ENCODE peak calls at places on chromosomes 7 and 10, in seven cellular contexts. M, P, B, E, Y, V and Z are unnamed samples.

GRCh38 chr10:106560925-106561640 is 603.4 kb downstream of the SORCS1 start:
- DNase-seq in M (no peak), P (no peak), B (no peak), E (no peak), Y (no peak), V (no peak), Z (no peak)

GRCh38 chr7:153590571-153590970 is 461.6 kb upstream of the DPP6 start:
- DNase-seq in M (no peak), P (no peak), B (no peak), E (no peak), Y (no peak), V (no peak), Z (no peak)

GRCh38 chr10:104028146-104028545 is 57.5 kb downstream of the COL17A1 start:
- DNase-seq in M (no peak), P (peak; percentile 43), B (no peak), E (no peak), Y (no peak), V (peak; percentile 13), Z (no peak)

GRCh38 chr7:64887756-64888508 is 15.1 kb upstream of the ZNF273 start:
- DNase-seq in M (peak; percentile 46), P (peak; percentile 58), B (no peak), E (no peak), Y (no peak), V (peak; percentile 27), Z (no peak)

GRCh38 chr7:93092757-93093370 is 24.9 kb downstream of the SAMD9 start:
- DNase-seq in M (no peak), P (no peak), B (no peak), E (no peak), Y (no peak), V (peak; percentile 15), Z (no peak)

GRCh38 chr10:69451784-69452251 is 553 bp downstream of the TSPAN15 start:
- DNase-seq in M (peak; percentile 10), P (peak; percentile 41), B (no peak), E (no peak), Y (no peak), V (no peak), Z (no peak)

GRCh38 chr7:75920431-75921161 is 5.6 kb downstream of the POR start:
- DNase-seq in M (no peak), P (no peak), B (no peak), E (no peak), Y (peak; percentile 14), V (peak; percentile 99), Z (no peak)

GRCh38 chr10:101972761-101973160 is 83.2 kb downstream of the ARMH3 start:
- DNase-seq in M (no peak), P (no peak), B (no peak), E (no peak), Y (no peak), V (no peak), Z (no peak)

GRCh38 chr10:26799342-26799741 is 61.4 kb downstream of the ABI1 start:
- DNase-seq in M (no peak), P (no peak), B (peak; percentile 60), E (no peak), Y (no peak), V (no peak), Z (no peak)

GRCh38 chr7:79877874-79878465 is 256.7 kb upstream of the GNAI1 start:
- DNase-seq in M (no peak), P (peak; percentile 5), B (no peak), E (no peak), Y (no peak), V (no peak), Z (no peak)

GRCh38 chr10:78806805-78807221 is 262.0 kb upstream of the ZMIZ1 start:
- DNase-seq in M (no peak), P (no peak), B (no peak), E (no peak), Y (no peak), V (no peak), Z (no peak)

GRCh38 chr10:87659571-87660483 is at the start of gene PAPSS2:
- DNase-seq in M (no peak), P (peak; percentile 83), B (no peak), E (peak; percentile 29), Y (no peak), V (no peak), Z (peak; percentile 43)

GRCh38 chr7:90488220-90488619 is 18.8 kb downstream of the PTTG1IP2 start:
- DNase-seq in M (no peak), P (peak; percentile 19), B (no peak), E (no peak), Y (no peak), V (no peak), Z (no peak)

GRCh38 chr10:28939352-28940157 is 262.2 kb downstream of the BAMBI start:
- DNase-seq in M (peak; percentile 61), P (no peak), B (no peak), E (no peak), Y (peak; percentile 33), V (peak; percentile 100), Z (no peak)

GRCh38 chr10:35876248-35876647 is 234.2 kb upstream of the FZD8 start:
- DNase-seq in M (no peak), P (no peak), B (no peak), E (no peak), Y (no peak), V (no peak), Z (no peak)

GRCh38 chr10:128047337-128047736 is 78.9 kb downstream of the MKI67 start:
- DNase-seq in M (peak; percentile 15), P (no peak), B (peak; percentile 63), E (peak; percentile 90), Y (peak; percentile 23), V (no peak), Z (peak; percentile 84)

GRCh38 chr10:77287647-77288120 is 349.9 kb downstream of the KCNMA1 start:
- DNase-seq in M (no peak), P (no peak), B (no peak), E (no peak), Y (no peak), V (no peak), Z (no peak)

GRCh38 chr7:74231232-74231590 is 21.4 kb downstream of the LAT2 start:
- DNase-seq in M (no peak), P (no peak), B (peak; percentile 78), E (peak; percentile 59), Y (no peak), V (no peak), Z (no peak)

GRCh38 chr7:122416316-122416925 is 111.9 kb upstream of the FEZF1 start:
- DNase-seq in M (no peak), P (no peak), B (no peak), E (no peak), Y (no peak), V (no peak), Z (no peak)

GRCh38 chr7:122413339-122413738 is 108.8 kb upstream of the FEZF1 start:
- DNase-seq in M (no peak), P (no peak), B (no peak), E (no peak), Y (no peak), V (no peak), Z (no peak)

GRCh38 chr7:122412441-122412840 is 107.9 kb upstream of the FEZF1 start:
- DNase-seq in M (no peak), P (no peak), B (no peak), E (no peak), Y (no peak), V (no peak), Z (no peak)

GRCh38 chr7:122412886-122413285 is 108.3 kb upstream of the FEZF1 start:
- DNase-seq in M (no peak), P (no peak), B (no peak), E (no peak), Y (no peak), V (no peak), Z (no peak)

DNA sequence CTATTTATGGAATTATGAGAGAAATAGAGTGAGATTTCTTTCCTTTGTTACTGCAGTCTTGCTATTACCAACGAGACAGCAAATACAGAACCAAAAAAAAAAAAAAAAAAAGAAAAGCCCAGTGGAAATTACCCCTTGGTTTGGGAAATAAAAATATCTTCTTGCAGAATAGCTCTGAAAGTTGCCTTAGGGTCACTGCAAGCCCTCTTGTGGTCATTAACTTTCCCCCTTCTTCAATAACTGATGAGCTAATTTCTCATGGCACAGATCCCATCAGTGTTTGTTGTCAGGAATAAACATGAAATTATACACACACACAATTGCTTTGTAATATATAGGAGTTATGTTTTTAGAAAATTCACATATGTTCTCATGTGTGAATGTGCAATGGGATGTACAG is 111.0 kb upstream of the FEZF1 start:
- DNase-seq in M (no peak), P (no peak), B (no peak), E (no peak), Y (no peak), V (no peak), Z (no peak)
- TF ChIP-seq TAF1 in M (no peak), P (no peak), B (no peak), E (no peak), Y (no peak), V (no peak), Z (no peak)

GRCh38 chr7:111529507-111530355 is 32.6 kb downstream of the IMMP2L start:
- DNase-seq in M (no peak), P (no peak), B (no peak), E (no peak), Y (no peak), V (peak; percentile 5), Z (no peak)
- TF ChIP-seq TAF1 in M (no peak), P (no peak), B (no peak), E (no peak), Y (no peak), V (no peak), Z (no peak)

GRCh38 chr7:112009081-112009480 is 197.1 kb downstream of the DOCK4 start:
- DNase-seq in M (no peak), P (no peak), B (no peak), E (no peak), Y (no peak), V (peak; percentile 43), Z (no peak)

GRCh38 chr7:112014347-112014746 is 191.9 kb downstream of the DOCK4 start:
- DNase-seq in M (no peak), P (no peak), B (no peak), E (no peak), Y (no peak), V (no peak), Z (no peak)

GRCh38 chr7:112012266-112012665 is 193.9 kb downstream of the DOCK4 start:
- DNase-seq in M (no peak), P (no peak), B (no peak), E (no peak), Y (no peak), V (no peak), Z (no peak)

GRCh38 chr7:112010994-112011393 is 195.2 kb downstream of the DOCK4 start:
- DNase-seq in M (no peak), P (no peak), B (no peak), E (no peak), Y (no peak), V (no peak), Z (no peak)

GRCh38 chr7:112013262-112013661 is 192.9 kb downstream of the DOCK4 start:
- DNase-seq in M (no peak), P (no peak), B (no peak), E (no peak), Y (no peak), V (peak; percentile 5), Z (no peak)
- TF ChIP-seq TAF1 in M (no peak), P (no peak), B (no peak), E (no peak), Y (no peak), V (no peak), Z (no peak)

GRCh38 chr10:34168429-34168828 is 646.7 kb downstream of the PARD3 start:
- DNase-seq in M (no peak), P (no peak), B (no peak), E (no peak), Y (no peak), V (no peak), Z (no peak)
- TF ChIP-seq TAF1 in M (no peak), P (no peak), B (no peak), E (no peak), Y (no peak), V (no peak), Z (no peak)